ENCODE peak calls at places on chromosomes 16 and 17, in ten cellular contexts. B is activated naive CD4-positive, alpha-beta T cell treated with anti-CD3 and anti-CD28 coated beads, Interleukin-2, amount 10 ng/mL, durations not matched to agents 7 days and 5 days; U is A172; X is GM04504; P is HT1080; A is COLO829; Z is activated CD4-positive, alpha-beta T cell treated with anti-CD3 and anti-CD28 coated beads, Interleukin-2, amount 50 U/mL, for 1 hour; Y is GM23248; H is skeletal muscle cell; T is IMR-90. I is an unnamed sample.
A peak's percentile ranks its signal among the peaks of the same experiment; 100 is the strongest.

GRCh38 chr17:1153795-1154546 is 25.8 kb downstream of the ABR start:
- DNase-seq in B (no peak), U (peak; percentile 40), X (peak; percentile 58), P (peak; percentile 22), A (no peak), Z (no peak), Y (peak; percentile 90), H (no peak), T (peak; percentile 67), I (no peak)

GRCh38 chr17:68248199-68248825 is 469 bp downstream of the AMZ2 start:
- DNase-seq in B (no peak), U (peak; percentile 56), X (peak; percentile 48), P (no peak), A (peak; percentile 27), Z (no peak), Y (peak; percentile 86), H (peak; percentile 15), T (peak; percentile 57), I (no peak)

GRCh38 chr16:81520151-81520470 is 75.5 kb downstream of the CMIP start:
- DNase-seq in B (no peak), U (no peak), X (no peak), P (no peak), A (no peak), Z (no peak), Y (no peak), H (no peak), T (no peak), I (no peak)

GRCh38 chr17:49146620-49147306 is 14.2 kb downstream of the B4GALNT2 start:
- DNase-seq in B (no peak), U (peak; percentile 98), X (peak; percentile 93), P (peak; percentile 97), A (peak; percentile 72), Z (no peak), Y (peak; percentile 97), H (peak; percentile 97), T (peak; percentile 100), I (peak; percentile 89)

GRCh38 chr17:32275060-32276042 is 9.7 kb downstream of the RHBDL3 start:
- DNase-seq in B (no peak), U (peak; percentile 96), X (peak; percentile 78), P (peak; percentile 93), A (peak; percentile 54), Z (no peak), Y (peak; percentile 98), H (peak; percentile 43), T (peak; percentile 90), I (peak; percentile 25)

GRCh38 chr17:66904760-66905637 is 59.5 kb upstream of the CACNG4 start:
- DNase-seq in B (no peak), U (peak; percentile 37), X (no peak), P (peak; percentile 34), A (no peak), Z (no peak), Y (peak; percentile 43), H (peak; percentile 22), T (peak; percentile 72), I (peak; percentile 14)

GRCh38 chr17:76683921-76684745 is 26.6 kb downstream of the MXRA7 start:
- DNase-seq in B (no peak), U (no peak), X (no peak), P (no peak), A (no peak), Z (no peak), Y (no peak), H (no peak), T (no peak), I (no peak)

GRCh38 chr17:39631403-39631802 is 4.7 kb downstream of the PPP1R1B start:
- DNase-seq in B (no peak), U (no peak), X (no peak), P (peak; percentile 28), A (no peak), Z (no peak), Y (no peak), H (no peak), T (no peak), I (no peak)

GRCh38 chr17:57356722-57357391 is 100.5 kb downstream of the MSI2 start:
- DNase-seq in B (no peak), U (no peak), X (no peak), P (no peak), A (no peak), Z (no peak), Y (no peak), H (no peak), T (no peak), I (no peak)

GRCh38 chr17:41666336-41666680 is 22.4 kb upstream of the EIF1 start:
- DNase-seq in B (peak; percentile 73), U (no peak), X (no peak), P (peak; percentile 61), A (no peak), Z (peak; percentile 51), Y (peak; percentile 47), H (no peak), T (peak; percentile 78), I (no peak)

I was measured in foreskin melanocyte.